ENCODE peak calls at places on chromosomes 12 and 14, in seven cellular contexts. O is activated T-cell treated with anti-CD3 and anti-CD28 coated beads for 1 hour; Y is activated naive CD8-positive, alpha-beta T cell treated with anti-CD3 and anti-CD28 coated beads, Interleukin-2, amount 50 U/mL, for 24 hours; G is CD4-positive, alpha-beta T cell; J is GDM1; F is RWPE2; R is stimulated activated CD8-positive, alpha-beta memory T cell treated with anti-CD3 and anti-CD28 coated beads, Interleukin-12 subunit alpha, Interleukin-12 subunit beta, amount 100 ng/mL, for 1 hour. M is an unnamed sample.

GRCh38 chr12:77377116-77377515 is 311.7 kb upstream of the E2F7 start:
- DNase-seq in G (no peak), Y (no peak), F (no peak), J (no peak), R (no peak), O (no peak), M (no peak)

GRCh38 chr12:46160081-46160980 is 108.5 kb downstream of the SLC38A1 start:
- DNase-seq in O (no peak), R (no peak), J (no peak), F (peak; percentile 76), G (no peak), Y (no peak), M (no peak)

GRCh38 chr12:86226481-86226880 is 29.7 kb downstream of the MGAT4C start:
- DNase-seq in R (no peak), J (no peak), F (no peak), Y (no peak), O (no peak), G (no peak), M (no peak)

GRCh38 chr14:103629503-103630121 is 601 bp downstream of the KLC1 start:
- DNase-seq in J (no peak), G (peak; percentile 22), Y (peak; percentile 62), R (peak; percentile 10), F (no peak), O (peak; percentile 13), M (no peak)

GRCh38 chr12:57899010-57899662 is 42.2 kb upstream of the ATP23 start:
- DNase-seq in R (peak; percentile 56), Y (peak; percentile 82), J (no peak), O (peak; percentile 58), G (peak; percentile 62), F (no peak), M (peak; percentile 52)

GRCh38 chr14:80638620-80639215 is 302.8 kb downstream of the CEP128 start:
- DNase-seq in G (no peak), F (no peak), J (no peak), Y (no peak), O (no peak), R (no peak), M (no peak)

GRCh38 chr12:8913702-8914032 is 642 bp upstream of the PHC1 start:
- DNase-seq in Y (no peak), J (no peak), O (no peak), F (no peak), R (no peak), G (no peak), M (no peak)

GRCh38 chr12:53048033-53048779 is 1.7 kb upstream of the TNS2 start:
- DNase-seq in J (no peak), R (no peak), F (peak; percentile 64), G (no peak), O (no peak), Y (no peak), M (no peak)

GRCh38 chr12:66862586-66862985 is 183.7 kb upstream of the GRIP1 start:
- DNase-seq in Y (no peak), O (no peak), F (no peak), J (no peak), R (no peak), G (no peak), M (no peak)

GRCh38 chr12:116094475-116094874 is 183.0 kb downstream of the MED13L start:
- DNase-seq in R (no peak), J (no peak), Y (no peak), O (no peak), F (no peak), G (no peak), M (no peak)

GRCh38 chr12:34356233-34356987 is 334.1 kb downstream of the ALG10 start:
- DNase-seq in R (no peak), O (no peak), Y (no peak), J (no peak), F (no peak), G (no peak), M (no peak)

GRCh38 chr12:54385251-54385914 is 850 bp upstream of the ZNF385A start:
- DNase-seq in O (no peak), Y (no peak), R (no peak), F (no peak), J (no peak), G (no peak), M (no peak)

GRCh38 chr14:105467249-105467941 is 7.2 kb upstream of the CRIP2 start:
- DNase-seq in J (no peak), R (no peak), F (no peak), O (no peak), G (no peak), Y (no peak), M (no peak)

GRCh38 chr12:132386926-132387497 is 57.6 kb upstream of the GALNT9 start:
- DNase-seq in Y (no peak), J (no peak), G (no peak), O (no peak), R (no peak), F (peak; percentile 47), M (no peak)

GRCh38 chr14:58960945-58961731 is 227.3 kb upstream of the DAAM1 start:
- DNase-seq in G (no peak), O (no peak), R (no peak), F (no peak), Y (no peak), J (no peak), M (no peak)

GRCh38 chr12:88309546-88309945 is 167.4 kb downstream of the TMTC3 start:
- DNase-seq in J (no peak), O (no peak), G (no peak), F (no peak), Y (no peak), R (no peak), M (no peak)

GRCh38 chr12:107511292-107511691 is 174.3 kb upstream of the PWP1 start:
- DNase-seq in Y (no peak), R (no peak), F (no peak), G (no peak), O (no peak), J (no peak), M (no peak)

GRCh38 chr14:103401223-103402214 is 16.3 kb downstream of the MARK3 start:
- DNase-seq in J (peak; percentile 33), G (no peak), Y (no peak), R (no peak), O (no peak), F (no peak), M (no peak)

GRCh38 chr12:132286912-132287311 is 42.5 kb downstream of the GALNT9 start:
- DNase-seq in F (peak; percentile 63), G (no peak), Y (no peak), J (no peak), O (no peak), R (no peak), M (no peak)